ENCODE peak calls at places on chromosomes 3 and 15, in seven cellular contexts. C is PC-9; T is right atrium auricular region; R is A549; W is aorta; L is CD8-positive, alpha-beta T cell; M is OCI-LY7. B is an unnamed sample.

GRCh38 chr3:101836907-101837598 is 12.3 kb upstream of the NFKBIZ start:
- DNase-seq in R (no peak), C (no peak), T (no peak), M (no peak), L (no peak), W (no peak), B (no peak)

GRCh38 chr15:92809880-92810361 is 90.2 kb upstream of the CHD2 start:
- DNase-seq in R (peak; percentile 65), T (peak; percentile 70), L (peak; percentile 48), M (peak; percentile 91), W (peak; percentile 72), C (no peak), B (no peak)

GRCh38 chr15:64001148-64001547 is 45.1 kb downstream of the DAPK2 start:
- DNase-seq in T (no peak), L (no peak), W (no peak), M (no peak), C (no peak), R (no peak), B (no peak)

GRCh38 chr15:86915811-86916331 is 836.2 kb downstream of the AGBL1 start:
- DNase-seq in L (no peak), T (no peak), R (peak; percentile 58), W (no peak), C (no peak), M (peak; percentile 8), B (no peak)

GRCh38 chr3:135147657-135148056 is 352.6 kb downstream of the EPHB1 start:
- DNase-seq in M (no peak), T (peak; percentile 80), R (no peak), C (no peak), L (no peak), W (no peak), B (no peak)

GRCh38 chr3:98655666-98656065 is 62.3 kb upstream of the CPOX start:
- DNase-seq in R (no peak), M (no peak), L (no peak), W (no peak), C (no peak), T (no peak), B (no peak)

GRCh38 chr15:101357885-101358284 is 62.8 kb upstream of the SNRPA1 start:
- DNase-seq in W (no peak), C (no peak), M (no peak), L (no peak), T (no peak), R (no peak), B (no peak)

GRCh38 chr15:43463542-43463941 is 29.4 kb downstream of the TP53BP1 start:
- DNase-seq in R (no peak), T (no peak), L (no peak), C (no peak), W (no peak), M (no peak), B (no peak)

GRCh38 chr3:108437439-108437838 is 73.0 kb downstream of the MYH15 start:
- DNase-seq in T (no peak), R (no peak), W (no peak), M (no peak), L (no peak), C (no peak), B (no peak)

GRCh38 chr15:100759116-100759515 is 120.5 kb upstream of the ALDH1A3 start:
- DNase-seq in W (no peak), L (no peak), C (no peak), M (no peak), T (no peak), R (peak; percentile 46), B (no peak)

GRCh38 chr3:125357032-125357658 is 18.0 kb downstream of the ZNF148 start:
- DNase-seq in C (no peak), W (peak; percentile 72), L (peak; percentile 58), T (no peak), R (peak; percentile 40), M (no peak), B (no peak)

GRCh38 chr3:72441284-72441994 is 406.8 kb downstream of the SHQ1 start:
- DNase-seq in W (no peak), M (no peak), T (no peak), L (no peak), R (no peak), C (no peak), B (no peak)

GRCh38 chr3:4994823-4995499 is 15.7 kb downstream of the BHLHE40 start:
- DNase-seq in T (peak; percentile 94), M (no peak), C (peak; percentile 81), L (no peak), R (peak; percentile 84), W (peak; percentile 93), B (no peak)

DNA sequence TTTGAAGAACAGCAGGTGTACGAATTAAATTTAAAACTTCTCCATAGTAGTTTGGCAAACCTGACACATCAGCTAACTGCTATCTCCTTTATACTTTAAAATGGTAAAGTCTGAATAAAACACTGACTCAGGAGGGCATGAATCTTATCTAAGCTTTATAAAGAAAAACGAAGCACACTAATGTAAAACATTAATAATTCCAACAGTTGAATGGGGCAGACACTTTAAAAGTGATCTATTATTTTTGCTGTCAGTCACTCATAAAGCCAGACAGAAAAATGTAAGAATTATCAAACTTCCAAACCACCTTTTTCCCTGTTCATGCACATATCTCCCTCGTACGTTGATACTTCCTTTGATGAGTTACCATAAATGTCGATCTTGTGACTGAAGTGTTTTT is 2.6 kb downstream of the ARF4 start:
- DNase-seq in L (no peak), M (no peak), T (no peak), R (no peak), W (no peak), C (no peak), B (no peak)
- H3K4me3 ChIP-seq in L (no peak overlapping the region), M (peak overlapping the region; percentile 90), T (no peak overlapping the region), R (peak overlapping the region; percentile 84), W (peak overlapping the region; percentile 95), C (peak overlapping the region; percentile 73), B (no peak overlapping the region)

DNA sequence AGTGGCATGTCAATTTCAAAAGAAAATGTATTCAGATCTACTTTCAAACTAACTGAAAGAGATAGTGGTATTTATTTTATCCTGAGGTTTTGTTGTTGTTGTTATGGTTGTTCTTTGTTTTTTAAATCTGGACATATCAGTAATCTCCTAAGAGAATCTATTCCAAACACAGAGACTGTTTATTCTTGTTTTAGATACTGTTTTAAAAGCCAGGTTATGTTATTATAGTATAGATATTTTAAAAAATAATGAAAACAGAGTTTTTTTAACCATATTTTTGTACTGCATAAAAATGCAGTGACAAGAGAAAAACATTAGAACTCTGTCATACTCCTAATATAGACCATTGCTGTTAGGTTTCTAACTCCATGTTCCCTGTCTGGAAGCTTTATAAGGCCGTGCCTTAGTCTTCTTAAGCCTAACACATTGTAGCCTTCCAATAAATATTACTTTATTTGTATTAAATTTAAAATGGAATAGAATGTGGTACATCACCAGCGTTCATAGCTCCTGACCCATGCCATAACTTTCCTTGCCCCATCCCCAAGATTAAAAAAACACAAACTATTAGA is 53.2 kb downstream of the MBNL1 start:
- DNase-seq in R (no peak), W (no peak), M (no peak), T (no peak), C (no peak), L (no peak), B (no peak)
- H3K27ac ChIP-seq in R (no peak overlapping the region), W (peak overlapping the region; percentile 95), M (no peak overlapping the region), T (peak overlapping the region; percentile 64), C (no peak overlapping the region), L (no peak overlapping the region), B (peak overlapping the region; percentile 62)

GRCh38 chr3:69744507-69744906 is 5.2 kb downstream of the MITF start:
- DNase-seq in L (no peak), W (no peak), T (no peak), R (no peak), C (no peak), M (no peak), B (no peak)
- H3K4me1 ChIP-seq in L (no peaks in the 10 kb centered on the region), W (peaks cover 13% of the 10 kb centered on the region), T (no peaks in the 10 kb centered on the region), R (peaks cover 17% of the 10 kb centered on the region), C (peaks cover 9% of the 10 kb centered on the region), M (no peaks in the 10 kb centered on the region), B (peaks cover 89% of the 10 kb centered on the region)

DNA sequence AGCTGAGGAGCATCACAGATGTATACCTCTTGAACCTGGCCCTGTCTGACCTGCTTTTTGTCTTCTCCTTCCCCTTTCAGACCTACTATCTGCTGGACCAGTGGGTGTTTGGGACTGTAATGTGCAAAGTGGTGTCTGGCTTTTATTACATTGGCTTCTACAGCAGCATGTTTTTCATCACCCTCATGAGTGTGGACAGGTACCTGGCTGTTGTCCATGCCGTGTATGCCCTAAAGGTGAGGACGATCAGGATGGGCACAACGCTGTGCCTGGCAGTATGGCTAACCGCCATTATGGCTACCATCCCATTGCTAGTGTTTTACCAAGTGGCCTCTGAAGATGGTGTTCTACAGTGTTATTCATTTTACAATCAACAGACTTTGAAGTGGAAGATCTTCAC is 3.0 kb downstream of the CCR8 start:
- DNase-seq in T (no peak), M (no peak), L (no peak), R (no peak), C (no peak), W (no peak), B (no peak)
- H3K4me3 ChIP-seq in T (no peak overlapping the region), M (no peak overlapping the region), L (no peak overlapping the region), R (no peak overlapping the region), C (no peak overlapping the region), W (no peak overlapping the region), B (no peak overlapping the region)

GRCh38 chr3:195196266-195196665 is 74.7 kb downstream of the XXYLT1 start:
- DNase-seq in T (peak; percentile 54), C (no peak), W (no peak), M (no peak), L (no peak), R (no peak), B (no peak)
- H3K27ac ChIP-seq in T (no peak overlapping the region), C (peak overlapping the region; percentile 22), W (no peak overlapping the region), M (no peak overlapping the region), L (no peak overlapping the region), R (peak overlapping the region; percentile 16), B (peak overlapping the region; percentile 62)